ENCODE peak calls at places on chromosomes 2 and 18, in five cellular contexts. W is GM23338, Q is HFF-Myc, X is mesothelial cell of epicardium, H is NB4. Y is an unnamed sample.

GRCh38 chr18:13434854-13435253 is 216.3 kb downstream of the LDLRAD4 start:
- DNase-seq in Q (no peak), W (no peak), X (no peak), H (no peak), Y (no peak)

GRCh38 chr2:15560404-15560987 is 638 bp downstream of the NBAS start:
- DNase-seq in X (no peak), Q (no peak), W (peak), H (peak), Y (no peak)

GRCh38 chr2:129253461-129253812 is 726.0 kb upstream of the RAB6C start:
- DNase-seq in Q (no peak), W (peak), H (peak), X (no peak), Y (no peak)

GRCh38 chr2:168529054-168529833 is 73.2 kb downstream of the CERS6 start:
- DNase-seq in X (no peak), Q (no peak), H (peak), W (no peak), Y (no peak)

GRCh38 chr2:70946832-70947442 is 11.2 kb downstream of the ATP6V1B1 start:
- DNase-seq in X (no peak), H (peak), Q (peak), W (peak), Y (no peak)

GRCh38 chr2:226414313-226414712 is 385.3 kb downstream of the IRS1 start:
- DNase-seq in W (no peak), X (no peak), Q (no peak), H (no peak), Y (no peak)

GRCh38 chr2:48114256-48114655 is 208.0 kb upstream of the FBXO11 start:
- DNase-seq in X (no peak), W (no peak), Q (peak), H (peak), Y (peak)

GRCh38 chr2:170147576-170147975 is 30.4 kb upstream of the MYO3B start:
- DNase-seq in W (no peak), X (no peak), H (no peak), Q (no peak), Y (no peak)

GRCh38 chr18:55189972-55190371 is 230.7 kb upstream of the CCDC68 start:
- DNase-seq in Q (no peak), H (no peak), X (no peak), W (peak), Y (no peak)

GRCh38 chr2:18795881-18796280 is 206.5 kb upstream of the NT5C1B start:
- DNase-seq in X (no peak), H (no peak), W (no peak), Q (no peak), Y (no peak)

GRCh38 chr2:239780236-239780997 is 244.7 kb downstream of the NDUFA10 start:
- DNase-seq in Q (no peak), X (no peak), H (no peak), W (no peak), Y (no peak)

GRCh38 chr2:239394346-239394945 is 6.4 kb downstream of the HDAC4 start:
- DNase-seq in W (no peak), H (no peak), Q (no peak), X (peak), Y (no peak)

GRCh38 chr2:150255528-150255927 is 231.9 kb downstream of the RND3 start:
- DNase-seq in Q (no peak), W (no peak), X (no peak), H (no peak), Y (no peak)

GRCh38 chr2:238689331-238689730 is 158.6 kb upstream of the TWIST2 start:
- DNase-seq in Q (no peak), H (no peak), X (no peak), W (no peak), Y (no peak)

GRCh38 chr2:56648802-56649201 is 465.0 kb downstream of the CCDC85A start:
- DNase-seq in W (no peak), X (no peak), Q (no peak), H (no peak), Y (no peak)

GRCh38 chr18:25099838-25100393 is 252.1 kb downstream of the ZNF521 start:
- DNase-seq in W (no peak), Q (no peak), H (no peak), X (no peak), Y (no peak)

DNA sequence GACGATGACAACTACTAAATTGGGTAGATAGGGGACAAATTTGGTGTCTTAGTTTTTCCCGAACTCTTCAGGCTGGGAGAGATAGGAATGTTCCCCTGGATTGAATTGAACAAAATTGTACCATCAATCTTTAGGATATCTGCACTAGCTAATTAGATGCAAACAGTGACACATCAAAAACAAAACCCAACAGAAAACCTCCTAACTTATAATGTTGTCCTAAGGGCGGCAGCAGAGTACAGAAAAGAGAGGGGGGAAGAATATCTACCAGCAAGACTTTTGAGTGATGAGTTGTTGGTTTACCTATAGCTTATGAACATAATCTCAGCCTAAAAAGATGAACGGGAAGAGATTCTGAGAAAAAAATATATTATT is 342.9 kb downstream of the INSIG2 start:
- DNase-seq in Q (no peak), H (peak), W (peak), X (no peak), Y (no peak)
- TF ChIP-seq CTCF in Q (no peak), H (no peak), W (peak), X (no peak), Y (no peak)

GRCh38 chr2:163602196-163602595 is 133.6 kb downstream of the FIGN start:
- DNase-seq in X (no peak), H (no peak), Q (no peak), W (no peak), Y (no peak)

GRCh38 chr2:163601377-163601776 is 134.4 kb downstream of the FIGN start:
- DNase-seq in H (no peak), Q (no peak), X (no peak), W (peak), Y (no peak)

GRCh38 chr2:163604941-163605555 is 130.8 kb downstream of the FIGN start:
- DNase-seq in H (no peak), X (no peak), Q (peak), W (no peak), Y (no peak)

GRCh38 chr2:163595033-163595432 is 140.8 kb downstream of the FIGN start:
- DNase-seq in W (no peak), Q (no peak), X (no peak), H (no peak), Y (no peak)

GRCh38 chr2:163600801-163601200 is 135.0 kb downstream of the FIGN start:
- DNase-seq in Q (peak), H (no peak), X (no peak), W (peak), Y (no peak)
- TF ChIP-seq CTCF in Q (no peak), H (no peak), X (no peak), W (no peak), Y (no peak)

GRCh38 chr2:74223941-74224770 is 25.7 kb downstream of the MTHFD2 start:
- DNase-seq in Q (no peak), W (no peak), X (no peak), H (no peak), Y (no peak)
- TF ChIP-seq CTCF in Q (no peak), W (no peak), X (no peak), H (no peak), Y (no peak)

DNA sequence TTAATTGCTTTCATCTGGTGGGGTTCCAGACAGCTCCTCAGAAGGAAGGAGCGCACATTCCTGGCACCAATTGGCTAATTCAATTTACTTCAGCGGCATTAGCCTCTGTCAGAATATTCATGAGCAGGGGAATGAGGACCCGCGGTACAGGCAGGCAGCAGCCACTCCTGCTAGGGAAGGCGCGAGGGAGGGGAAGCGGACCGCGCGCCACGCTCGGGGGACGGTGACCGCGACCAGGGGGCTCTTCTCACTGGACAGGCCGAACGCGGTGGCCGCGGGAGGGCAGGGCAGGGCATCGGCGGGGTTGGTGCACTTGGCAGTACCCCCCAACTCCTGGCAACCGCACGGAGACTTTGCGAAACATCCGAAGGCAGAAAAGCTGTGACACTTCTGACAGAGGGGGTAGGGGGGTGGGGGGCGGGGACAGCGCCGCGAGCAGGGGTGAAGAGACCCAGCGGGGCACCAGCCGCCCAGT is at the start of gene CDH20:
- DNase-seq in W (peak), H (no peak), Q (no peak), X (peak), Y (no peak)
- TF ChIP-seq CTCF in W (no peak), H (no peak), Q (no peak), X (no peak), Y (no peak)

Y was measured in omental fat pad.